ENCODE peak calls at places on chromosome 20, in five cellular contexts. T is cardiac muscle cell, G is neural crest cell, U is GM12865, P is heart right ventricle. K is an unnamed sample.

GRCh38 chr20:41480054-41480770 is 113.6 kb upstream of the EMILIN3 start:
- DNase-seq in T (peak), G (no peak), U (peak), P (no peak), K (no peak)

GRCh38 chr20:55581519-55581918 is 423.8 kb downstream of the CBLN4 start:
- DNase-seq in T (no peak), G (no peak), U (no peak), P (no peak), K (no peak)

GRCh38 chr20:58542411-58543095 is 27.4 kb upstream of the APCDD1L start:
- DNase-seq in T (no peak), G (no peak), U (no peak), P (no peak), K (no peak)

GRCh38 chr20:54345301-54345724 is 130.1 kb upstream of the DOK5 start:
- DNase-seq in T (no peak), G (no peak), U (no peak), P (no peak), K (no peak)

GRCh38 chr20:48015943-48016723 is 230.9 kb upstream of the SULF2 start:
- DNase-seq in T (no peak), G (no peak), U (no peak), P (no peak), K (no peak)

GRCh38 chr20:23151885-23152284 is 65.8 kb upstream of the CD93 start:
- DNase-seq in T (no peak), G (no peak), U (no peak), P (no peak), K (no peak)

GRCh38 chr20:38331245-38331644 is 15.0 kb upstream of the LBP start:
- DNase-seq in T (no peak), G (no peak), U (no peak), P (no peak), K (no peak)

GRCh38 chr20:8082999-8083398 is 49.1 kb upstream of the PLCB1 start:
- DNase-seq in T (no peak), G (no peak), U (no peak), P (no peak), K (no peak)

GRCh38 chr20:47809561-47809960 is 24.3 kb upstream of the SULF2 start:
- DNase-seq in T (no peak), G (peak), U (no peak), P (no peak), K (no peak)

DNA sequence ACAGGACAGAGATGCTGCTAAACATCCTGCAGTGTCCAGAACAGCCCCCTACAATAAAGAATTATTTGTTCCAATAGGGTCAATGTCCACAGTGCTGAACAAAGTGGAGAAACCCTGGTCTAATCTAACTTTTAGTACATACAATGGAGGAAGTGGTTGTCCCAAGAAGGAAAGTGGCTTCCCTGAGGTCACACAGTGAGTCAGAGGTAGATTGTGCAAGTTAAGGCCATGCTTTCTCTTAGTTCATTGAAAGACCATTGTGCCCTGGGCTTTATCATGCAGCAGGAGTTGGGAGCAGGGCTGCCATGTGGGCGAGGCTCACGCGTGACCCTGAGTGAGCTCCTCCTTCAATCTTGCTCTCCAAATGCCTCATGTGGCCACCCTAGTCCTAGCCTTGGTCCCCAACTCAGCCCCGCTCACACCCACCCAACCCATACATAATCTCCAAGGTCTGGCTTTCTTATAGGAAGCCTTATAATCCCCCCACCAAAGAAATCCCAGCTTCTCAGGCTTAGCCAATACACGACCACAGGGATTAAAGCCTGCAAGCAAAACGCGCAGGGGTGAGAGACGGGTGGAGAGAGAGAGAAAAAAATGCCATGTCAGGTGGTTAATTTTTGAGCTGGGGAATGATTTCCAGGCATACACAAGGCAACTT is 19.9 kb downstream of the SLC13A3 start:
- DNase-seq in T (no peak), G (no peak), U (no peak), P (no peak), K (no peak)
- TF ChIP-seq CTCF in T (no peak), G (no peak), U (no peak), P (no peak), K (no peak)

GRCh38 chr20:62496525-62497218 is 20.9 kb upstream of the GATA5 start:
- DNase-seq in T (peak), G (peak), U (peak), P (peak), K (no peak)
- TF ChIP-seq CTCF in T (peak), G (peak), U (peak), P (peak), K (no peak)

GRCh38 chr20:11676618-11677289 is 240.9 kb upstream of the BTBD3 start:
- DNase-seq in T (peak), G (peak), U (peak), P (peak), K (no peak)
- TF ChIP-seq CTCF in T (peak), G (peak), U (peak), P (peak), K (no peak)

GRCh38 chr20:6157345-6157744 is 34.5 kb upstream of the FERMT1 start:
- DNase-seq in T (no peak), G (no peak), U (peak), P (no peak), K (no peak)
- TF ChIP-seq CTCF in T (peak), G (no peak), U (peak), P (no peak), K (no peak)

GRCh38 chr20:39880890-39881289 is 808.1 kb downstream of the MAFB start:
- DNase-seq in T (no peak), G (no peak), U (peak), P (no peak), K (no peak)
- TF ChIP-seq CTCF in T (peak), G (peak), U (peak), P (no peak), K (no peak)

GRCh38 chr20:62874745-62875344 is 13.2 kb upstream of the TCFL5 start:
- DNase-seq in T (no peak), G (no peak), U (no peak), P (no peak), K (no peak)

GRCh38 chr20:62876441-62876825 is 14.8 kb upstream of the TCFL5 start:
- DNase-seq in T (no peak), G (no peak), U (no peak), P (no peak), K (no peak)

GRCh38 chr20:62876826-62877728 is 15.5 kb upstream of the TCFL5 start:
- DNase-seq in T (no peak), G (no peak), U (no peak), P (peak), K (no peak)

GRCh38 chr20:62873280-62873679 is 11.7 kb upstream of the TCFL5 start:
- DNase-seq in T (no peak), G (no peak), U (no peak), P (no peak), K (no peak)

GRCh38 chr20:62875419-62876355 is 14.1 kb upstream of the TCFL5 start:
- DNase-seq in T (peak), G (peak), U (no peak), P (peak), K (no peak)
- TF ChIP-seq CTCF in T (peak), G (peak), U (no peak), P (peak), K (no peak)

DNA sequence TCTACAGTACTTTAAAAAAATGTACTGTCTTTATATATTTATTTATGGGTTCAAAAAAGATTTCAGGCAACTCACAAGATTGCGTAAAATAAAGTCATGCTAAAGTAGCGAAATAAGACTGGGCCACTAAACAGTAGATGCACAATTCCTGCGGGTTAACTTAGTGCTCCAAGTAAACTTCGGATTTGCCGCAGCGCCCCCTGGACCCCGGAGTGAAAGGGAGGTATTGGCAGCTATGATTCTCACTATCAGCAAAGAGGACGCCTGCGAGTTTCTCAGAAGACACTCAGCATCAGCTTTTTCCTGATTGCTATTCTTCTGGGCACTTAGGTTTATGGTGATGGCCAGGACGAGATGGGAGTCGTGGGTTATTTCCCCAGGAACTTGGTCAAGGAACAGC is 1.4 kb downstream of the OTOR start:
- DNase-seq in T (no peak), G (peak), U (no peak), P (no peak), K (no peak)
- TF ChIP-seq CTCF in T (no peak), G (no peak), U (no peak), P (no peak), K (no peak)

DNA sequence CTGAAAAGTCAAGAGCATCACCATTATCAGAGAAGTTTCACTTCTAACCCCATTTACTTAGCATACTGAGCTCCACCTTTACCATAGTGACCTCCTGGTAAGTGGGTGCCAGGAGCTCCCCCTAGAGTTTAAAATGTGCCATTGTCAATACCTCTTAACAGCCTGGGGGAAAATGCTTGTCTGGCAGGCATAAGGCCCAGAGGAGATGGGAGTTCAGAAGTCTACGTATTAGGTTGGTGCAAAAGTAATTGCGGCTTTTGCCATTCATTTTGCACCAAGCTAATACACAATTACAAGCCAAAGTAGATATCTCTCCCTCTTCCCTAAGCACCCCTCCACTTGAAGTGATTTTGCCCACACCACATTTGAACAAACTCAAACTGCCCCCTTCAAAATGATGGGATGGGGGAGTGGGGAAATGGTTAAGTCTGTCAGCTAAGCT is 919.0 kb downstream of the KIF16B start:
- DNase-seq in T (peak), G (peak), U (peak), P (no peak), K (no peak)
- TF ChIP-seq CTCF in T (peak), G (peak), U (peak), P (peak), K (no peak)

DNA sequence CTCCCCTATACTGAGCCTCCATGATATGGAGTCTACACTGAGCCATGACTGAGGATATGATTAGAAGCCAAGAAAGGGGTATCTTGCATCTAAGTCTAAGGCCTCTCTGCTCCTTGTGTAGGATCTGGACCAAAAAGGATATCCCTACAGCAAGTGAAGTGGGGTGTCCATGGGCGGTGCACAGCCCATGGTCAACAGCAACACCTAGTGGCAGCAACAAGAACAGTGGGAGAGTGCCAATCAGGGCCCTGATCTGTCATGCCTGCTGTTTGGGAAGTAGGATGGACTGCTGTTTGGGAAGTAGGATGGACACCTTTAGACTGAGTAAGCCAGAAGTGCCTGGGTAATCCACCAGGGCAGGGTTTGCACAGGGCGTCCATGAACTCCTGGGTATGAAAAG is 22.4 kb downstream of the PTGIS start:
- DNase-seq in T (no peak), G (no peak), U (no peak), P (no peak), K (no peak)
- TF ChIP-seq CTCF in T (peak), G (peak), U (peak), P (no peak), K (no peak)